ENCODE peak calls at places on chromosome X, in four cellular contexts. One of them, this sample, is unnamed.

GRCh38 chrX:123648028-123648810 is 84.6 kb downstream of the THOC2 start:
- DNase-seq in endothelial cell: peak; percentile 8
- DNase-seq in endodermal cell: peak; percentile 89
- DNase-seq in left ventricle myocardium inferior: no peak
- DNase-seq in this sample: no peak

GRCh38 chrX:145552643-145553042 is 265.0 kb upstream of the SLITRK2 start:
- DNase-seq in endothelial cell: no peak
- DNase-seq in endodermal cell: no peak
- DNase-seq in left ventricle myocardium inferior: no peak
- DNase-seq in this sample: no peak

GRCh38 chrX:10104958-10105658 is 51.7 kb upstream of the CLCN4 start:
- DNase-seq in endothelial cell: no peak
- DNase-seq in endodermal cell: no peak
- DNase-seq in left ventricle myocardium inferior: no peak
- DNase-seq in this sample: no peak

GRCh38 chrX:19625612-19626011 is 110.3 kb upstream of the MAP3K15 start:
- DNase-seq in endothelial cell: no peak
- DNase-seq in endodermal cell: no peak
- DNase-seq in left ventricle myocardium inferior: no peak
- DNase-seq in this sample: no peak

GRCh38 chrX:19799319-19800182 is 87.8 kb downstream of the SH3KBP1 start:
- DNase-seq in endothelial cell: no peak
- DNase-seq in endodermal cell: no peak
- DNase-seq in left ventricle myocardium inferior: no peak
- DNase-seq in this sample: no peak

GRCh38 chrX:149937881-149938426 is 337 bp downstream of the EOLA2 start:
- DNase-seq in endothelial cell: peak; percentile 5
- DNase-seq in endodermal cell: peak; percentile 45
- DNase-seq in left ventricle myocardium inferior: peak; percentile 22
- DNase-seq in this sample: no peak

GRCh38 chrX:69031181-69031580 is 134.1 kb downstream of the PJA1 start:
- DNase-seq in endothelial cell: no peak
- DNase-seq in endodermal cell: peak; percentile 75
- DNase-seq in left ventricle myocardium inferior: no peak
- DNase-seq in this sample: no peak

GRCh38 chrX:125628435-125628834 is 308.8 kb downstream of the TEX13C start:
- DNase-seq in endothelial cell: no peak
- DNase-seq in endodermal cell: peak; percentile 57
- DNase-seq in left ventricle myocardium inferior: no peak
- DNase-seq in this sample: no peak

GRCh38 chrX:151878574-151878973 is 34.1 kb upstream of the MAGEA4 start:
- DNase-seq in endothelial cell: no peak
- DNase-seq in endodermal cell: no peak
- DNase-seq in left ventricle myocardium inferior: no peak
- DNase-seq in this sample: no peak

GRCh38 chrX:115895678-115896329 is 274.7 kb upstream of the AGTR2 start:
- DNase-seq in endothelial cell: no peak
- DNase-seq in endodermal cell: no peak
- DNase-seq in left ventricle myocardium inferior: no peak
- DNase-seq in this sample: no peak
- TF ChIP-seq CTCF in endothelial cell: no peak
- TF ChIP-seq CTCF in endodermal cell: no peak
- TF ChIP-seq CTCF in left ventricle myocardium inferior: no peak
- TF ChIP-seq CTCF in this sample: no peak

GRCh38 chrX:53279296-53280237 is 1.8 kb downstream of the IQSEC2 start:
- DNase-seq in endothelial cell: no peak
- DNase-seq in endodermal cell: peak; percentile 78
- DNase-seq in left ventricle myocardium inferior: no peak
- DNase-seq in this sample: no peak
- TF ChIP-seq CTCF in endothelial cell: no peak
- TF ChIP-seq CTCF in endodermal cell: peak; percentile 38
- TF ChIP-seq CTCF in left ventricle myocardium inferior: no peak
- TF ChIP-seq CTCF in this sample: no peak

DNA sequence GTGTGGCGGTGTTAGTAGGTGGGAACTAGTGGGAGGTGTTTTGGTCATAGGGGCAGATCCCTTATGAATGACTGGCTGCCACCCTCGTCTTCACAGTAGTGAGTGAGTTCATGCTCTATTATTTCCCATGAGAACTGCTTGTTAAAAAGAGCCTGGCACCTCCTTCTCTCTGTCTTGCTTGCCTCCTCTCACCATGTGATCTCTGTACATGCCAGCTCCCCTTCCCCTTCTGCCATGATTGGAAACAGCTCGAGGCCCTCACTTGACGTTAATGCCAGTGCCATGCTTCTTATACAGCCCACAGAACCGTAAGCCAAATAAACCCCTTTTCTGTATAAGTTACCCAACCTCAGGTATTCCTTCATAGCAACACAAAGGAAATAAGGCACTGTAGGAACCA is 21.7 kb downstream of the PNMA6F start:
- DNase-seq in endothelial cell: no peak
- DNase-seq in endodermal cell: no peak
- DNase-seq in left ventricle myocardium inferior: no peak
- DNase-seq in this sample: no peak
- TF ChIP-seq CTCF in endothelial cell: no peak
- TF ChIP-seq CTCF in endodermal cell: no peak
- TF ChIP-seq CTCF in left ventricle myocardium inferior: no peak
- TF ChIP-seq CTCF in this sample: no peak

GRCh38 chrX:15436220-15436619 is 52.0 kb upstream of the VEGFD start:
- DNase-seq in endothelial cell: no peak
- DNase-seq in endodermal cell: no peak
- DNase-seq in left ventricle myocardium inferior: no peak
- DNase-seq in this sample: no peak
- TF ChIP-seq CTCF in endothelial cell: no peak
- TF ChIP-seq CTCF in endodermal cell: no peak
- TF ChIP-seq CTCF in left ventricle myocardium inferior: no peak
- TF ChIP-seq CTCF in this sample: no peak

GRCh38 chrX:138026211-138026610 is 460.3 kb downstream of the ZIC3 start:
- DNase-seq in endothelial cell: no peak
- DNase-seq in endodermal cell: no peak
- DNase-seq in left ventricle myocardium inferior: no peak
- DNase-seq in this sample: peak; percentile 15
- TF ChIP-seq CTCF in endothelial cell: peak; percentile 47
- TF ChIP-seq CTCF in endodermal cell: peak; percentile 74
- TF ChIP-seq CTCF in left ventricle myocardium inferior: peak; percentile 46
- TF ChIP-seq CTCF in this sample: peak; percentile 20

GRCh38 chrX:17082831-17083230 is 136.4 kb downstream of the REPS2 start:
- DNase-seq in endothelial cell: no peak
- DNase-seq in endodermal cell: no peak
- DNase-seq in left ventricle myocardium inferior: no peak
- DNase-seq in this sample: no peak
- TF ChIP-seq CTCF in endothelial cell: no peak
- TF ChIP-seq CTCF in endodermal cell: peak; percentile 57
- TF ChIP-seq CTCF in left ventricle myocardium inferior: no peak
- TF ChIP-seq CTCF in this sample: no peak

DNA sequence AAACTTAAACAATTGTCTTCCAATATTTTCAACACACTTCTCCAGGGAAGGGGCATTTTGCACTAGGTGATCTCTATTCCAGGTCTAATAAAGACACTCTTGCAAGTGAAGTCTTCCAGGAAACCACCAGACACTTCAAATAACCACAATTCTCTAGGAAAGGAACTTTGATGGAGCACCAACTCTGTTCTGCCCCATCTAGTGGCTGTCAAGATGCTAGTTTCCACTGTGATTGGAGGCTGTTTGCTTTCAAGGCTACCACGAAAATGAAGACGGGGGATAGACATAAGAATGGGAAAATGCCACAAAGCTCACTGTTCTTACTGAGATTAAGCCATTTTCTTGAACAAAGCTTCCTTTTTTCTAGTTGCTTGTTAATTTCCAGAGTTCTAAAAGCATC is 100.6 kb upstream of the F9 start:
- DNase-seq in endothelial cell: no peak
- DNase-seq in endodermal cell: no peak
- DNase-seq in left ventricle myocardium inferior: no peak
- DNase-seq in this sample: no peak
- TF ChIP-seq CTCF in endothelial cell: no peak
- TF ChIP-seq CTCF in endodermal cell: peak; percentile 76
- TF ChIP-seq CTCF in left ventricle myocardium inferior: peak; percentile 26
- TF ChIP-seq CTCF in this sample: no peak